ENCODE peak calls at places on chromosomes 6 and 20, in four cellular contexts. One of them, this sample, is unnamed.

GRCh38 chr6:72724545-72724944 is 102.7 kb downstream of the KCNQ5 start:
- DNase-seq in GM12878: peak; percentile 58
- DNase-seq in SK-N-SH: no peak
- DNase-seq in K562: no peak
- DNase-seq in this sample: no peak

GRCh38 chr6:132236744-132237143 is 164.5 kb downstream of the MOXD1 start:
- DNase-seq in K562: no peak
- DNase-seq in GM12878: no peak
- DNase-seq in SK-N-SH: no peak
- DNase-seq in this sample: peak; percentile 34

GRCh38 chr20:37349517-37350491 is 3.9 kb downstream of the SRC start:
- DNase-seq in SK-N-SH: peak; percentile 13
- DNase-seq in K562: no peak
- DNase-seq in GM12878: no peak
- DNase-seq in this sample: no peak

GRCh38 chr20:3572151-3572550 is 91.0 kb downstream of the GFRA4 start:
- DNase-seq in K562: no peak
- DNase-seq in GM12878: no peak
- DNase-seq in SK-N-SH: no peak
- DNase-seq in this sample: no peak

GRCh38 chr6:157181649-157182048 is 141.7 kb downstream of the TMEM242 start:
- DNase-seq in K562: no peak
- DNase-seq in SK-N-SH: no peak
- DNase-seq in GM12878: no peak
- DNase-seq in this sample: no peak

GRCh38 chr6:133983099-133983939 is 30.3 kb downstream of the TBPL1 start:
- DNase-seq in GM12878: no peak
- DNase-seq in K562: peak; percentile 72
- DNase-seq in SK-N-SH: no peak
- DNase-seq in this sample: no peak

GRCh38 chr6:111565316-111566221 is 40.1 kb downstream of the TRAF3IP2 start:
- DNase-seq in GM12878: no peak
- DNase-seq in SK-N-SH: no peak
- DNase-seq in K562: peak; percentile 29
- DNase-seq in this sample: peak; percentile 51

GRCh38 chr20:1652960-1653359 is 4.6 kb downstream of the SIRPG start:
- DNase-seq in K562: no peak
- DNase-seq in SK-N-SH: no peak
- DNase-seq in GM12878: no peak
- DNase-seq in this sample: no peak

GRCh38 chr6:33774774-33775173 is 14.2 kb downstream of the LEMD2 start:
- DNase-seq in K562: no peak
- DNase-seq in GM12878: no peak
- DNase-seq in SK-N-SH: no peak
- DNase-seq in this sample: no peak

GRCh38 chr6:79455446-79455845 is 81.8 kb downstream of the LCA5 start:
- DNase-seq in K562: no peak
- DNase-seq in GM12878: no peak
- DNase-seq in SK-N-SH: no peak
- DNase-seq in this sample: no peak

GRCh38 chr6:43505718-43506117 is 4.4 kb downstream of the LRRC73 start:
- DNase-seq in K562: no peak
- DNase-seq in SK-N-SH: no peak
- DNase-seq in GM12878: no peak
- DNase-seq in this sample: peak; percentile 38

GRCh38 chr20:59633646-59634045 is 29.3 kb downstream of the PHACTR3 start:
- DNase-seq in SK-N-SH: no peak
- DNase-seq in GM12878: no peak
- DNase-seq in K562: no peak
- DNase-seq in this sample: no peak

GRCh38 chr6:131199568-131200272 is 64.5 kb downstream of the AKAP7 start:
- DNase-seq in SK-N-SH: peak; percentile 16
- DNase-seq in GM12878: peak; percentile 71
- DNase-seq in K562: peak; percentile 15
- DNase-seq in this sample: peak; percentile 61

GRCh38 chr6:64680446-64680845 is 1026.6 kb downstream of the EYS start:
- DNase-seq in SK-N-SH: no peak
- DNase-seq in GM12878: no peak
- DNase-seq in K562: peak; percentile 5
- DNase-seq in this sample: no peak

GRCh38 chr6:6851059-6851658 is 256.6 kb upstream of the RREB1 start:
- DNase-seq in SK-N-SH: no peak
- DNase-seq in GM12878: no peak
- DNase-seq in K562: peak; percentile 85
- DNase-seq in this sample: no peak
- TF ChIP-seq USF1 in SK-N-SH: peak; percentile 77
- TF ChIP-seq USF1 in GM12878: no peak
- TF ChIP-seq USF1 in K562: peak; percentile 94
- TF ChIP-seq USF1 in this sample: peak; percentile 37

GRCh38 chr6:47130086-47130485 is 88.0 kb upstream of the ADGRF1 start:
- DNase-seq in K562: no peak
- DNase-seq in GM12878: no peak
- DNase-seq in SK-N-SH: no peak
- DNase-seq in this sample: no peak

GRCh38 chr6:47133230-47134000 is 91.3 kb upstream of the ADGRF1 start:
- DNase-seq in GM12878: no peak
- DNase-seq in SK-N-SH: no peak
- DNase-seq in K562: peak; percentile 47
- DNase-seq in this sample: no peak

GRCh38 chr6:47131773-47132172 is 89.6 kb upstream of the ADGRF1 start:
- DNase-seq in GM12878: no peak
- DNase-seq in K562: no peak
- DNase-seq in SK-N-SH: no peak
- DNase-seq in this sample: no peak

GRCh38 chr6:47134476-47135189 is 92.5 kb upstream of the ADGRF1 start:
- DNase-seq in SK-N-SH: no peak
- DNase-seq in GM12878: no peak
- DNase-seq in K562: peak; percentile 88
- DNase-seq in this sample: no peak

GRCh38 chr6:47132724-47133123 is 90.6 kb upstream of the ADGRF1 start:
- DNase-seq in K562: no peak
- DNase-seq in GM12878: no peak
- DNase-seq in SK-N-SH: no peak
- DNase-seq in this sample: no peak
- TF ChIP-seq USF1 in K562: no peak
- TF ChIP-seq USF1 in GM12878: no peak
- TF ChIP-seq USF1 in SK-N-SH: no peak
- TF ChIP-seq USF1 in this sample: no peak

GRCh38 chr6:24982231-24982630 is 46.5 kb upstream of the RIPOR2 start:
- DNase-seq in SK-N-SH: no peak
- DNase-seq in GM12878: no peak
- DNase-seq in K562: no peak
- DNase-seq in this sample: no peak

GRCh38 chr6:24985313-24985712 is 49.6 kb upstream of the RIPOR2 start:
- DNase-seq in K562: no peak
- DNase-seq in SK-N-SH: no peak
- DNase-seq in GM12878: no peak
- DNase-seq in this sample: no peak

GRCh38 chr6:24981385-24981758 is 45.6 kb upstream of the RIPOR2 start:
- DNase-seq in K562: no peak
- DNase-seq in GM12878: no peak
- DNase-seq in SK-N-SH: no peak
- DNase-seq in this sample: peak; percentile 60

GRCh38 chr6:24980507-24981384 is 45.0 kb upstream of the RIPOR2 start:
- DNase-seq in GM12878: no peak
- DNase-seq in SK-N-SH: no peak
- DNase-seq in K562: no peak
- DNase-seq in this sample: peak; percentile 23
- TF ChIP-seq USF1 in GM12878: no peak
- TF ChIP-seq USF1 in SK-N-SH: no peak
- TF ChIP-seq USF1 in K562: no peak
- TF ChIP-seq USF1 in this sample: peak; percentile 16

GRCh38 chr6:40933864-40934263 is 105.2 kb downstream of the UNC5CL start:
- DNase-seq in SK-N-SH: no peak
- DNase-seq in GM12878: no peak
- DNase-seq in K562: no peak
- DNase-seq in this sample: no peak

GRCh38 chr6:40936810-40937209 is 102.2 kb downstream of the UNC5CL start:
- DNase-seq in K562: no peak
- DNase-seq in SK-N-SH: no peak
- DNase-seq in GM12878: no peak
- DNase-seq in this sample: no peak

GRCh38 chr6:40932953-40933352 is 106.1 kb downstream of the UNC5CL start:
- DNase-seq in SK-N-SH: no peak
- DNase-seq in GM12878: no peak
- DNase-seq in K562: no peak
- DNase-seq in this sample: no peak

GRCh38 chr6:40932366-40932765 is 106.7 kb downstream of the UNC5CL start:
- DNase-seq in GM12878: no peak
- DNase-seq in K562: no peak
- DNase-seq in SK-N-SH: no peak
- DNase-seq in this sample: no peak

DNA sequence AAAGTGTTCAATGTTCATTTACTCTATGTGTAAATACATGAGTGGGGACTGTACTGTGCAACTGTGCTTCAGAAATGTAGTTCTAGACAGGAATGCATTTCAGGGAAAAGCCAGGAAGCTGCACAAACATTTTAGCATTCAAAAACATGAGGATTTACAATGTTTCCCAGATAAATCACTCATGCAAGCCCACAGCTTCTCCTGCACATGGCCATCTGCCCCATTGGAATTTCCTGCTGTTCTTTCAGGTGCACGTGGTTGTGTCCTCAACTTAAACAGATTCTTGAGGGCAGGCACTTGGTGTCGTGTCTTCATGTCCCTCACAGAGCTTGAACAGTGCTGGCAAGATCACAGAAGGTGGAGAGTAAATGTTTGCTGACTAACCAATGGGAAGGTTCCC is 101.5 kb downstream of the UNC5CL start:
- DNase-seq in GM12878: no peak
- DNase-seq in SK-N-SH: no peak
- DNase-seq in K562: no peak
- DNase-seq in this sample: no peak
- TF ChIP-seq USF1 in GM12878: no peak
- TF ChIP-seq USF1 in SK-N-SH: no peak
- TF ChIP-seq USF1 in K562: no peak
- TF ChIP-seq USF1 in this sample: no peak

GRCh38 chr6:153947817-153948447 is 91.1 kb upstream of the OPRM1 start:
- DNase-seq in K562: peak; percentile 12
- DNase-seq in GM12878: no peak
- DNase-seq in SK-N-SH: peak; percentile 19
- DNase-seq in this sample: peak; percentile 52
- TF ChIP-seq USF1 in K562: no peak
- TF ChIP-seq USF1 in GM12878: no peak
- TF ChIP-seq USF1 in SK-N-SH: no peak
- TF ChIP-seq USF1 in this sample: no peak

DNA sequence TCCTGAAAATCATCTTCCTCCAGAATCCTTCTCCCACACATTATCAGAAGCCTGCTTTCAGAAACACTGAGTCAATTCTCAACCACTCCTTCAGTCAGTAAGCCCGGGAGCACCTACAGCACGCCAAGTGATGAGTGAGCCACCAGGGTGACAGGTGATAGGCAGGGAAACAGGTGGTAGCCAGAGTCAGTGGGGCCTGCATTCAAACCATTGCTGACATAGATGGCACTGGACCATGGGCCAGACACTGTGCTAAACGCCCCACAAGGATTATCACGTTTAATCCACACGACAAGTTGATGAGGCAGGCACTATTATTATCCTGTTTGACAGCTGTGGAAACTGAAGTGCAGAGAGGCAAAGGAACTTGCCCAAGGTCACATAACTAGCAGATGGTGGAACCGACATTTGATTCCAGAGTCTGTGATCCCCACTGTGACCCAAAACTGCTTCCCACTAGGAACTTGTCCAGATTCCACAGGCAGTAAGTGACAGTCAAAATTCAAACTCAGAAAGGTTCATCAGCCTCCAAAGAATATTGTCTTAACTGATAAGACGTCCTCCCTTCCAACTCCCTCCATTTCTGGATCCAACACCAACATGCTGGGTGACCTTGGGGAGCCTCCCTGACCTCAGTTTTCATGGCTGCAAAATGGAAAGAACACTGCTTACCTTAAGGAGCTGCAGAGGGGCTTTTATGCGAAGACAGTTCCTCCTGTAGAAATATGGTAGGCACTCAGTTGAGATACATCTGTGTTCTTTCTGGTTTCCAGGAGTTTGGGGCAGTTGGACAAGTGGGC is 23.9 kb upstream of the TOP1 start:
- DNase-seq in K562: no peak
- DNase-seq in GM12878: no peak
- DNase-seq in SK-N-SH: no peak
- DNase-seq in this sample: no peak
- TF ChIP-seq USF1 in K562: no peak
- TF ChIP-seq USF1 in GM12878: no peak
- TF ChIP-seq USF1 in SK-N-SH: no peak
- TF ChIP-seq USF1 in this sample: no peak

DNA sequence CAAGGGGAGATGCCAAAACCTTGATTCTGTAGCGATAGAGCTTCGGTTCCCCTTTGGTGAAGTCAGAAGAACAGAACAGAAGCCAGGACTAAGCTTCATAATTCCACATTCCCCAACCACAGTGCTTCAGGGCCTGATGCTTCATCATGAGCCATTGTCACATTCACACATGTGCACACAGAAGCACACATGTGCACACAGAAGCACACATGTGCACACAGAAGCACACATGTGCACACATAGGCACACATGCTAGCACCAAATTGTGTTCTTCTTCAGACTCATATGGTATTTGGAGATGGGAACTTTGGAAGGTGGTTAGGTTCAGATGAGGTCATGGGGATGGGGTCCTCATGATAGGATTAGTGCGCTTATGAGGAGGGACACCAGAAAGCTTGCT is 183.2 kb downstream of the SYNE1 start:
- DNase-seq in SK-N-SH: no peak
- DNase-seq in GM12878: no peak
- DNase-seq in K562: no peak
- DNase-seq in this sample: no peak
- TF ChIP-seq USF1 in SK-N-SH: no peak
- TF ChIP-seq USF1 in GM12878: no peak
- TF ChIP-seq USF1 in K562: no peak
- TF ChIP-seq USF1 in this sample: no peak

DNA sequence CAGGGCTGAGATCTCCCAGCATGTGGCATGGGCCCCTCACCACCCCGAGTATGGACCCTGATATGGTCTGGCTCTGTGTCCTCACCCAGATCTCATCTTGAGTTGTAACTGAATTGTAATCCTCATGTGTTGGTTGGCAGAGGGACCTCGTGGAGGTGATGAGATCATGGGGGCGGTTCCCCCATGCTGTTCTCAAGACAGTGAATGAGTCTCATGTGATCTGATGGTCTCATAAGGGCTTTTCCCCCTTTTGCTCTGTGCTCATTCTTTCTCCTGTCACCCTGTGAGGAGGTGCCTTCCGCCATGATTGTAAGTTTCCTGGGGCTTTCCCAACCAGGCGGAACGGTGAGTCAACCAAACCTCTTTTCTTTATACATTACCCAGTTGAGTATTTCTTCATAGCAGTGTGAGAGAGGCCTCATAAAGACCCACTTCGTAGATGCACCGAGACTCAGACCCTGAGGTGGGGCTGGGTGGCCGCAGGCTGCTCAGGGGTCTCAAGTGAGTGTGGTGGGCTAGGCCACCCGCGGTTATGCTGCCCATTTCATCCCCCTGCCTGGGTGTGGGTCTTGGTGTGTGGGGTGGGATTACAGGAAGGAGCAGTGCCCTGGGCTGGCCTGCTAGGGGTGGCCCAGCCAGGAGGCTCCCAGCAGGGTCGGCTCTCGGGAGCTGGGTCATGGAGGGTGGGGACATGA is 26.2 kb upstream of the GATA5 start:
- DNase-seq in GM12878: peak; percentile 72
- DNase-seq in K562: peak; percentile 37
- DNase-seq in SK-N-SH: no peak
- DNase-seq in this sample: no peak
- TF ChIP-seq USF1 in GM12878: no peak
- TF ChIP-seq USF1 in K562: peak; percentile 39
- TF ChIP-seq USF1 in SK-N-SH: no peak
- TF ChIP-seq USF1 in this sample: no peak